ENCODE peak calls at places on chromosomes 13 and 19, in eight cellular contexts. U is right lobe of liver, R is heart right ventricle, L is tibial artery, K is GM12878, O is Caco-2, M is ovary, A is aorta. P is an unnamed sample. For H3K36me3, the result is how much of the 10 kb centered on the place peaks cover.

GRCh38 chr13:74555291-74556001 is 421.2 kb upstream of the KLF12 start:
- DNase-seq in U (no peak), R (no peak), L (no peak), K (no peak), O (no peak), M (no peak), A (no peak), P (peak)

GRCh38 chr19:58252102-58252685 is 23.5 kb downstream of the ZNF544 start:
- DNase-seq in U (no peak), R (no peak), L (no peak), K (no peak), O (no peak), M (no peak), A (no peak), P (no peak)

GRCh38 chr19:17281391-17282304 is at the start of gene ANKLE1:
- DNase-seq in U (peak), R (no peak), L (no peak), K (peak), O (peak), M (no peak), A (no peak), P (peak)

GRCh38 chr13:85864963-85865530 is 65.8 kb upstream of the SLITRK6 start:
- DNase-seq in U (no peak), R (no peak), L (no peak), K (no peak), O (no peak), M (no peak), A (no peak), P (no peak)

GRCh38 chr13:106373304-106373988 is 162.0 kb downstream of the EFNB2 start:
- DNase-seq in U (no peak), R (no peak), L (no peak), K (no peak), O (no peak), M (no peak), A (no peak), P (no peak)

GRCh38 chr13:27962982-27963381 is 6.1 kb downstream of the CDX2 start:
- DNase-seq in U (no peak), R (no peak), L (no peak), K (no peak), O (no peak), M (no peak), A (no peak), P (no peak)

GRCh38 chr13:32426191-32426980 is 1.5 kb downstream of the N4BP2L1 start:
- DNase-seq in U (peak), R (no peak), L (no peak), K (peak), O (no peak), M (no peak), A (no peak), P (no peak)

GRCh38 chr13:30125422-30126073 is 181.8 kb downstream of the KATNAL1 start:
- DNase-seq in U (no peak), R (no peak), L (no peak), K (no peak), O (no peak), M (no peak), A (no peak), P (no peak)

GRCh38 chr19:11383706-11384048 is 437 bp downstream of the EPOR start:
- DNase-seq in U (no peak), R (no peak), L (no peak), K (no peak), O (no peak), M (no peak), A (no peak), P (no peak)
- H3K4me3 ChIP-seq in U (peak), R (peak), L (peak), K (no peak), O (peak), M (no peak), A (no peak), P (peak)

DNA sequence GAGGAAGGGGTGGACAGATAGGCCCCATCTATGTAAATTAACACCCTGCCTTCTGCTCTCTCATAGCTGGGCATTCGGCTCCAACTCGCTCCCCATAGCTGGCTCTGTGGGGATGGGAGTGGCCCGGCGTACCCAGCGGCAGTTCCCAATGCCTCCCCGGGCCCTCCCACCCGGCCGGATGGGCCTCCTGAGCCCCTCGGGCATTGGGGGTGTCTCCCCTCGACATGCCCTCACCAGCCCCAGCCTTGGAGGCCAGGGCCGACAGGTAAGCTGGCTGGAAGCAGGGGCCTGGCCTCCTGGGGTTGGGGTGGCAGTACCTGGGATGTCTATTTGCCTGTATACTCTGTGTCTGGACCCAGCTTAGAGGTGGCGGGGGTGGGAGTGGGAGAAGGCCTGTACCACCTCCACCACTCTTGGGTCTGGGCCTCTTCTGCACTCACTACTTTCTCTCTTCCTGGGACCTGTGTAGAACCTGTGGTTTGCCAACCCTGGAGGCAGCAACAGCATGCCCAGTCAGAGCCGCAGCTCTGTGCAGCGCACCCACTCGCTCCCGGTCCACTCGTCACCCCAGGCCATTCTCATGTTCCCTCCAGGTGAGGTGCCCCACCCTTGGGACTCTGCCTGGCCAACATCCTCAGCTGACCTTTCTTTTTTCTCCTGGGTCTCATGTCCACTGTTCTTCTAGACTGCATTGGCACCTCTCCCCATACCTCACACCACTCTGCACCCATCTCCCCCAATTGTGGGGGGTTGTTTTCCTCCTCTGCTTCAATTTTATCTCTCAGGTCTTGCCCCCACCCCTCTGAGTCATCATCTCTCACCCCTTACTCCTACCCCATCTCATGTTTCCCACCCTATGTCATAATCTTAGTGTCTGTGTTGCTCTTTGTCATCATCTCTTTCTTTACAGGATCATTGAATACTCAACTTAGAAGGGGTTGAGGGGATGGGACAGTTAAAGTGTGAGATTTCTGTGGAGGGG is 10.1 kb downstream of the PAF1 start:
- DNase-seq in U (no peak), R (no peak), L (no peak), K (no peak), O (no peak), M (no peak), A (no peak), P (no peak)
- H3K36me3 ChIP-seq in U (half or more), R (half or more), L (half or more), K (under half), O (under half), M (under half), A (under half), P (under half)

GRCh38 chr13:43425234-43425633 is 361.5 kb downstream of the ENOX1 start:
- DNase-seq in U (no peak), R (no peak), L (no peak), K (no peak), O (no peak), M (no peak), A (no peak), P (no peak)
- H3K4me3 ChIP-seq in U (no peak), R (no peak), L (no peak), K (no peak), O (no peak), M (no peak), A (no peak), P (no peak)

GRCh38 chr13:48042889-48043288 is 5.4 kb downstream of the NUDT15 start:
- DNase-seq in U (no peak), R (no peak), L (no peak), K (no peak), O (no peak), M (no peak), A (no peak), P (no peak)
- H3K36me3 ChIP-seq in U (under half), R (under half), L (under half), K (under half), O (under half), M (under half), A (under half), P (under half)